ENCODE peak calls at places on chromosomes 12 and 14, in ten cellular contexts. J is HFFc6, Y is fibroblast of mammary gland, O is astrocyte of the cerebellum, X is GM12865, B is prostate gland, I is astrocyte of the spinal cord, N is AG04450, L is coronary artery, U is AG10803. H is an unnamed sample.
A peak's percentile ranks its signal among the peaks of the same experiment; 100 is the strongest.

GRCh38 chr14:22753586-22753985 is 12.9 kb upstream of the OXA1L start:
- DNase-seq in J (no peak), Y (peak; percentile 5), O (no peak), X (peak; percentile 39), B (no peak), I (no peak), N (no peak), L (no peak), U (no peak), H (no peak)

GRCh38 chr14:51335521-51335920 is 95.5 kb downstream of the TMX1 start:
- DNase-seq in J (no peak), Y (peak; percentile 46), O (no peak), X (no peak), B (no peak), I (no peak), N (no peak), L (no peak), U (peak; percentile 89), H (no peak)

GRCh38 chr14:38404100-38404541 is 148.2 kb upstream of the CLEC14A start:
- DNase-seq in J (peak; percentile 93), Y (peak; percentile 85), O (peak; percentile 4), X (no peak), B (no peak), I (peak; percentile 76), N (peak; percentile 46), L (no peak), U (peak; percentile 95), H (no peak)

GRCh38 chr14:56125772-56126411 is 7.7 kb downstream of the PELI2 start:
- DNase-seq in J (no peak), Y (no peak), O (no peak), X (no peak), B (no peak), I (no peak), N (no peak), L (no peak), U (no peak), H (no peak)

GRCh38 chr14:79265366-79265765 is 945.9 kb downstream of the DIO2 start:
- DNase-seq in J (no peak), Y (peak; percentile 54), O (no peak), X (no peak), B (no peak), I (no peak), N (no peak), L (no peak), U (no peak), H (no peak)

GRCh38 chr14:103260629-103261124 is 73.4 kb upstream of the EIF5 start:
- DNase-seq in J (peak; percentile 1), Y (peak; percentile 36), O (peak; percentile 3), X (peak; percentile 11), B (peak; percentile 64), I (peak; percentile 14), N (no peak), L (no peak), U (peak; percentile 30), H (peak; percentile 87)

GRCh38 chr12:57817261-57817989 is 1.1 kb downstream of the AVIL start:
- DNase-seq in J (no peak), Y (no peak), O (no peak), X (no peak), B (no peak), I (no peak), N (no peak), L (no peak), U (no peak), H (no peak)

GRCh38 chr14:93328546-93328945 is 4.3 kb downstream of the BTBD7 start:
- DNase-seq in J (no peak), Y (no peak), O (no peak), X (no peak), B (no peak), I (no peak), N (no peak), L (no peak), U (no peak), H (no peak)

GRCh38 chr12:1906579-1906978 is 11.9 kb downstream of the CACNA2D4 start:
- DNase-seq in J (no peak), Y (no peak), O (no peak), X (no peak), B (no peak), I (no peak), N (no peak), L (no peak), U (no peak), H (no peak)

GRCh38 chr14:49904270-49904669 is 11.4 kb downstream of the ARF6 start:
- DNase-seq in J (no peak), Y (no peak), O (no peak), X (no peak), B (no peak), I (no peak), N (no peak), L (no peak), U (no peak), H (no peak)

GRCh38 chr12:106633451-106633823 is 50.6 kb downstream of the RFX4 start:
- DNase-seq in J (no peak), Y (no peak), O (peak; percentile 33), X (no peak), B (no peak), I (peak; percentile 40), N (no peak), L (no peak), U (no peak), H (no peak)

GRCh38 chr14:72683787-72684186 is 210.1 kb downstream of the DPF3 start:
- DNase-seq in J (no peak), Y (no peak), O (no peak), X (peak; percentile 24), B (no peak), I (no peak), N (no peak), L (no peak), U (no peak), H (no peak)

GRCh38 chr12:49750027-49750977 is 8.9 kb downstream of the TMBIM6 start:
- DNase-seq in J (peak; percentile 53), Y (peak; percentile 82), O (no peak), X (peak; percentile 73), B (no peak), I (peak; percentile 51), N (no peak), L (no peak), U (peak; percentile 86), H (no peak)

GRCh38 chr12:92570056-92570753 is 132.6 kb upstream of the PLEKHG7 start:
- DNase-seq in J (peak; percentile 69), Y (peak; percentile 89), O (peak; percentile 85), X (peak; percentile 86), B (peak; percentile 79), I (peak; percentile 87), N (peak; percentile 77), L (no peak), U (peak; percentile 82), H (no peak)

GRCh38 chr12:89733579-89734201 is 25.1 kb upstream of the ATP2B1 start:
- DNase-seq in J (peak; percentile 88), Y (peak; percentile 99), O (peak; percentile 88), X (no peak), B (no peak), I (peak; percentile 95), N (peak; percentile 54), L (no peak), U (peak; percentile 94), H (no peak)

GRCh38 chr12:100868487-100868886 is 73.9 kb downstream of the ANO4 start:
- DNase-seq in J (no peak), Y (peak; percentile 79), O (peak; percentile 12), X (no peak), B (no peak), I (peak; percentile 60), N (no peak), L (no peak), U (peak; percentile 64), H (no peak)
- TF ChIP-seq CTCF in J (no peak), Y (peak; percentile 16), O (no peak), X (no peak), B (no peak), I (no peak), N (no peak), L (no peak), U (no peak), H (no peak)

DNA sequence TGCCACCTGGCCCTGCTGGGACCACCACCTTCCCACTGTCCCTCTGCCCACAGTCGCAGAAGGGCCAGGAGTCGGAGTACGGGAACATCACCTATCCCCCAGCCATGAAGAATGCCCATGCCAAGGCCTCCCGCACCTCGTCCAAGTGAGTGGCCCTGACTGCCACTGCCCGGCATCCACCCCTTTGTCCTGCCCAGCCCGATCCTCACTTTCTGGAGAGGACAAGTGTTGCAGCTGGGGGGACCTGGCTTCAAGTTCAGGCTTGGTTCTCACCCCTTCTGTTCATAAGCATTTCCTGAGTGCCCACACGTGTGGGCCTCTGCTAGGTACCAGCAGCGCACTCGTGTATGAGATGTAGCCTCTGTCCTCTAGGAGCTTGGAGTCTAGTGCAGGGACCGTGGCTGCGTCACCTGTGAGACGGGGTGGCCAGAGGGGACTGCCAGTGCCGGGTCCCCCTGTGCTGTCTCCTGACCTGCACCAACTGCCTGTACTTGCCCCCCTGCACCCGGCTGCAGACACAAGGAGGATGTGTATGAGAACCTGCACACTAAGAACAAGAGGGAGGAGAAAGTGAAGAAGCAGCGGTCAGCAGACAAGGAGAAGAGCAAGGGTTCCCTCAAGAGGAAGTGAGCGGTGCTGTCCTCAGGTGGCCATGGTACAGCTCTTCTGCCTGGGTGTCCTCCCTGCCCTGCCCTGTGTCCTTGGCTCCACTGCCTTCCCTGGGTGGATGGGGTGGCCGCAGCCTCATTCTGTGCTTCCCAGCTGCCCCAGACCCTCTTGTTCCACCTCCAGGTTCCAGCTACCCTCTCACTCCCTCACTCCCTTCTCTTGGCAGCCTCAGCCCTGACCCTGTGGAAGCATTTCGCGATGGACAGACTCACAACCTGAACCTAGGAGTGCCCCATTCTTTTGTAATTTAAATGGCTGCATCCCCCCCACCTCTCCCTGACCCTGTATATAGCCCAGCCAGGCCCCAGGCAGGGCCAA is 9.4 kb downstream of the PTPN6 start:
- DNase-seq in J (peak; percentile 52), Y (peak; percentile 44), O (no peak), X (peak; percentile 86), B (no peak), I (peak; percentile 28), N (no peak), L (no peak), U (peak; percentile 32), H (no peak)
- TF ChIP-seq CTCF in J (peak; percentile 38), Y (peak; percentile 16), O (peak; percentile 30), X (peak; percentile 44), B (no peak), I (peak; percentile 43), N (peak; percentile 33), L (no peak), U (peak; percentile 34), H (no peak)

GRCh38 chr14:57712101-57712500 is 153.8 kb downstream of the SLC35F4 start:
- DNase-seq in J (no peak), Y (peak; percentile 20), O (no peak), X (no peak), B (no peak), I (no peak), N (no peak), L (no peak), U (no peak), H (no peak)
- TF ChIP-seq CTCF in J (no peak), Y (peak; percentile 14), O (no peak), X (no peak), B (no peak), I (no peak), N (no peak), L (no peak), U (no peak), H (no peak)

DNA sequence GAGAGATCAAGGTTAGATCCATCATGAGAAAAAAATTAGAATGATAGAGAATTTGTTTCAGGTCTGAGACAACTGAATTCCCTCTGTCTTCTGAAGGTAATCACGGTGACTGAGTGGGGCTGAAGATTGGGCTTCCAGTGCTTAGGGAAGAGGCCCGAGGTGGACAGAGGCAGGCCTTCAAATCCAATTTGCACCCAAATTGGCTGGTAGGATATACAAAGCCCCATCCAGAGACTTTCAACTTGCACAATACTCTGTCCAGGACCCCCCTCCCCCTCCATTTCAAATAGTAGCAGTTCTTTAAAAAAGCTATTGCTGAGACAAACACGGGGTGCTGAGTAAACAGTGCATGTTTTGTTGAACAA is 3.7 kb upstream of the FOXG1 start:
- DNase-seq in J (no peak), Y (no peak), O (no peak), X (no peak), B (no peak), I (no peak), N (no peak), L (no peak), U (no peak), H (no peak)
- TF ChIP-seq CTCF in J (no peak), Y (no peak), O (no peak), X (no peak), B (no peak), I (no peak), N (no peak), L (no peak), U (no peak), H (no peak)